ENCODE peak calls at places on chromosomes 7 and 10, in eight cellular contexts. One of them, this sample, is unnamed.

GRCh38 chr7:136104269-136104603 is 127.1 kb upstream of the MTPN start:
- DNase-seq in effector memory CD4-positive, alpha-beta T cell: no peak
- DNase-seq in lung: no peak
- DNase-seq in CD4-positive, alpha-beta memory T cell: no peak
- DNase-seq in sigmoid colon: no peak
- DNase-seq in adipocyte: no peak
- DNase-seq in prostate gland: no peak
- DNase-seq in pancreas: no peak
- DNase-seq in this sample: no peak

GRCh38 chr10:72297281-72297967 is 23.7 kb downstream of the DDIT4 start:
- DNase-seq in effector memory CD4-positive, alpha-beta T cell: peak; percentile 95
- DNase-seq in lung: peak; percentile 85
- DNase-seq in CD4-positive, alpha-beta memory T cell: peak; percentile 98
- DNase-seq in sigmoid colon: peak; percentile 93
- DNase-seq in adipocyte: peak; percentile 74
- DNase-seq in prostate gland: peak; percentile 48
- DNase-seq in pancreas: peak; percentile 67
- DNase-seq in this sample: peak; percentile 94

GRCh38 chr10:120456143-120456625 is 843 bp upstream of the PLPP4 start:
- DNase-seq in effector memory CD4-positive, alpha-beta T cell: no peak
- DNase-seq in lung: peak; percentile 17
- DNase-seq in CD4-positive, alpha-beta memory T cell: no peak
- DNase-seq in sigmoid colon: no peak
- DNase-seq in adipocyte: no peak
- DNase-seq in prostate gland: no peak
- DNase-seq in pancreas: peak; percentile 34
- DNase-seq in this sample: no peak

GRCh38 chr10:44689368-44689767 is 221.8 kb upstream of the TMEM72 start:
- DNase-seq in effector memory CD4-positive, alpha-beta T cell: no peak
- DNase-seq in lung: no peak
- DNase-seq in CD4-positive, alpha-beta memory T cell: no peak
- DNase-seq in sigmoid colon: no peak
- DNase-seq in adipocyte: peak; percentile 20
- DNase-seq in prostate gland: no peak
- DNase-seq in pancreas: no peak
- DNase-seq in this sample: no peak

GRCh38 chr7:50203521-50203920 is 101.0 kb upstream of the IKZF1 start:
- DNase-seq in effector memory CD4-positive, alpha-beta T cell: no peak
- DNase-seq in lung: no peak
- DNase-seq in CD4-positive, alpha-beta memory T cell: no peak
- DNase-seq in sigmoid colon: no peak
- DNase-seq in adipocyte: no peak
- DNase-seq in prostate gland: no peak
- DNase-seq in pancreas: no peak
- DNase-seq in this sample: no peak

GRCh38 chr7:117048854-117049321 is 95.6 kb downstream of the ST7 start:
- DNase-seq in effector memory CD4-positive, alpha-beta T cell: no peak
- DNase-seq in lung: no peak
- DNase-seq in CD4-positive, alpha-beta memory T cell: no peak
- DNase-seq in sigmoid colon: no peak
- DNase-seq in adipocyte: no peak
- DNase-seq in prostate gland: no peak
- DNase-seq in pancreas: no peak
- DNase-seq in this sample: no peak

GRCh38 chr7:35374858-35375257 is 121.0 kb upstream of the TBX20 start:
- DNase-seq in effector memory CD4-positive, alpha-beta T cell: no peak
- DNase-seq in lung: no peak
- DNase-seq in CD4-positive, alpha-beta memory T cell: no peak
- DNase-seq in sigmoid colon: no peak
- DNase-seq in adipocyte: no peak
- DNase-seq in prostate gland: no peak
- DNase-seq in pancreas: no peak
- DNase-seq in this sample: no peak

GRCh38 chr7:49848211-49848841 is 74.9 kb downstream of the VWC2 start:
- DNase-seq in effector memory CD4-positive, alpha-beta T cell: no peak
- DNase-seq in lung: no peak
- DNase-seq in CD4-positive, alpha-beta memory T cell: no peak
- DNase-seq in sigmoid colon: no peak
- DNase-seq in adipocyte: no peak
- DNase-seq in prostate gland: no peak
- DNase-seq in pancreas: no peak
- DNase-seq in this sample: no peak

GRCh38 chr7:18320971-18321567 is 174.5 kb upstream of the HDAC9 start:
- DNase-seq in effector memory CD4-positive, alpha-beta T cell: no peak
- DNase-seq in lung: no peak
- DNase-seq in CD4-positive, alpha-beta memory T cell: peak; percentile 5
- DNase-seq in sigmoid colon: no peak
- DNase-seq in adipocyte: peak; percentile 74
- DNase-seq in prostate gland: no peak
- DNase-seq in pancreas: no peak
- DNase-seq in this sample: peak; percentile 66

GRCh38 chr7:108079291-108080057 is 50.7 kb downstream of the LAMB4 start:
- DNase-seq in effector memory CD4-positive, alpha-beta T cell: no peak
- DNase-seq in lung: no peak
- DNase-seq in CD4-positive, alpha-beta memory T cell: no peak
- DNase-seq in sigmoid colon: peak; percentile 70
- DNase-seq in adipocyte: peak; percentile 80
- DNase-seq in prostate gland: no peak
- DNase-seq in pancreas: no peak
- DNase-seq in this sample: peak; percentile 87

GRCh38 chr7:93117327-93117726 is 452 bp downstream of the SAMD9 start:
- DNase-seq in effector memory CD4-positive, alpha-beta T cell: no peak
- DNase-seq in lung: no peak
- DNase-seq in CD4-positive, alpha-beta memory T cell: no peak
- DNase-seq in sigmoid colon: no peak
- DNase-seq in adipocyte: peak; percentile 21
- DNase-seq in prostate gland: no peak
- DNase-seq in pancreas: no peak
- DNase-seq in this sample: no peak

GRCh38 chr7:142188846-142189245 is 69.0 kb downstream of the PRSS58 start:
- DNase-seq in effector memory CD4-positive, alpha-beta T cell: no peak
- DNase-seq in lung: no peak
- DNase-seq in CD4-positive, alpha-beta memory T cell: no peak
- DNase-seq in sigmoid colon: no peak
- DNase-seq in adipocyte: peak; percentile 55
- DNase-seq in prostate gland: no peak
- DNase-seq in pancreas: no peak
- DNase-seq in this sample: peak; percentile 15

GRCh38 chr7:37982423-37982822 is 62.0 kb downstream of the EPDR1 start:
- DNase-seq in effector memory CD4-positive, alpha-beta T cell: no peak
- DNase-seq in lung: peak; percentile 43
- DNase-seq in CD4-positive, alpha-beta memory T cell: no peak
- DNase-seq in sigmoid colon: no peak
- DNase-seq in adipocyte: no peak
- DNase-seq in prostate gland: no peak
- DNase-seq in pancreas: no peak
- DNase-seq in this sample: no peak

GRCh38 chr7:43823941-43824340 is 45.4 kb downstream of the MRPS24 start:
- DNase-seq in effector memory CD4-positive, alpha-beta T cell: no peak
- DNase-seq in lung: no peak
- DNase-seq in CD4-positive, alpha-beta memory T cell: no peak
- DNase-seq in sigmoid colon: no peak
- DNase-seq in adipocyte: no peak
- DNase-seq in prostate gland: no peak
- DNase-seq in pancreas: no peak
- DNase-seq in this sample: no peak

GRCh38 chr7:45026984-45027773 is 27.2 kb downstream of the CCM2 start:
- DNase-seq in effector memory CD4-positive, alpha-beta T cell: peak; percentile 15
- DNase-seq in lung: no peak
- DNase-seq in CD4-positive, alpha-beta memory T cell: peak; percentile 66
- DNase-seq in sigmoid colon: no peak
- DNase-seq in adipocyte: no peak
- DNase-seq in prostate gland: no peak
- DNase-seq in pancreas: no peak
- DNase-seq in this sample: no peak

GRCh38 chr10:11988924-11989323 is 53.7 kb downstream of the UPF2 start:
- DNase-seq in effector memory CD4-positive, alpha-beta T cell: no peak
- DNase-seq in lung: no peak
- DNase-seq in CD4-positive, alpha-beta memory T cell: no peak
- DNase-seq in sigmoid colon: no peak
- DNase-seq in adipocyte: no peak
- DNase-seq in prostate gland: no peak
- DNase-seq in pancreas: no peak
- DNase-seq in this sample: no peak

GRCh38 chr10:69101451-69102095 is 13.7 kb downstream of the SRGN start:
- DNase-seq in effector memory CD4-positive, alpha-beta T cell: no peak
- DNase-seq in lung: no peak
- DNase-seq in CD4-positive, alpha-beta memory T cell: no peak
- DNase-seq in sigmoid colon: no peak
- DNase-seq in adipocyte: no peak
- DNase-seq in prostate gland: no peak
- DNase-seq in pancreas: no peak
- DNase-seq in this sample: no peak

GRCh38 chr10:31770307-31770902 is 158.2 kb downstream of the ARHGAP12 start:
- DNase-seq in effector memory CD4-positive, alpha-beta T cell: peak; percentile 33
- DNase-seq in lung: no peak
- DNase-seq in CD4-positive, alpha-beta memory T cell: peak; percentile 50
- DNase-seq in sigmoid colon: no peak
- DNase-seq in adipocyte: no peak
- DNase-seq in prostate gland: no peak
- DNase-seq in pancreas: peak; percentile 62
- DNase-seq in this sample: peak; percentile 46

GRCh38 chr7:79461660-79462059 is 8.2 kb upstream of the MAGI2 start:
- DNase-seq in effector memory CD4-positive, alpha-beta T cell: no peak
- DNase-seq in lung: no peak
- DNase-seq in CD4-positive, alpha-beta memory T cell: no peak
- DNase-seq in sigmoid colon: no peak
- DNase-seq in adipocyte: peak; percentile 79
- DNase-seq in prostate gland: no peak
- DNase-seq in pancreas: no peak
- DNase-seq in this sample: no peak

GRCh38 chr7:80879849-80880248 is 39.0 kb downstream of the SEMA3C start:
- DNase-seq in effector memory CD4-positive, alpha-beta T cell: no peak
- DNase-seq in lung: no peak
- DNase-seq in CD4-positive, alpha-beta memory T cell: no peak
- DNase-seq in sigmoid colon: no peak
- DNase-seq in adipocyte: no peak
- DNase-seq in prostate gland: no peak
- DNase-seq in pancreas: no peak
- DNase-seq in this sample: no peak

GRCh38 chr7:22625251-22625650 is 101.7 kb upstream of the IL6 start:
- DNase-seq in effector memory CD4-positive, alpha-beta T cell: no peak
- DNase-seq in lung: no peak
- DNase-seq in CD4-positive, alpha-beta memory T cell: no peak
- DNase-seq in sigmoid colon: no peak
- DNase-seq in adipocyte: no peak
- DNase-seq in prostate gland: no peak
- DNase-seq in pancreas: no peak
- DNase-seq in this sample: no peak

GRCh38 chr10:17905491-17905890 is 46.2 kb upstream of the SLC39A12 start:
- DNase-seq in effector memory CD4-positive, alpha-beta T cell: no peak
- DNase-seq in lung: no peak
- DNase-seq in CD4-positive, alpha-beta memory T cell: no peak
- DNase-seq in sigmoid colon: no peak
- DNase-seq in adipocyte: peak; percentile 38
- DNase-seq in prostate gland: no peak
- DNase-seq in pancreas: no peak
- DNase-seq in this sample: no peak

GRCh38 chr7:26167293-26167934 is 15.4 kb downstream of the NFE2L3 start:
- DNase-seq in effector memory CD4-positive, alpha-beta T cell: no peak
- DNase-seq in lung: no peak
- DNase-seq in CD4-positive, alpha-beta memory T cell: no peak
- DNase-seq in sigmoid colon: no peak
- DNase-seq in adipocyte: no peak
- DNase-seq in prostate gland: no peak
- DNase-seq in pancreas: no peak
- DNase-seq in this sample: no peak

DNA sequence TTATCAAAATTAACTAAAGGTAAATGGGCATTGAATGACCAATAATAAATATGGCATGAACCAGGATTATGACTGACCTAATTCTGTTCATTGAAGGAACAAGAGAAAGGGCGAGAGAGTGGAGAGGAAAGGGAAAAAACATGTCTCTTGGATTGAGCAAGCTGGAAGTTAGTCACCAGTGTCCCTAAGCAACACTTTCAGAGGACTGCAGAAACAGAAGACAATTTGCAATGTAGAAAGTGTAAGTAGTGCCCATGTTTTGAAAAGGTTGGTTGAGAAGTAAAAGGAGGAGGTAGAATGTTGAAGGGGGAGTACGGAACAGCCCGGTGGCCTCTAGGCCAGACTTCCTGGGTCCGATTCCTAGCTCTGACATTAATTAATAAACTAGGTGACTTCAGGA is 94.6 kb downstream of the FAS start:
- DNase-seq in effector memory CD4-positive, alpha-beta T cell: no peak
- DNase-seq in lung: no peak
- DNase-seq in CD4-positive, alpha-beta memory T cell: no peak
- DNase-seq in sigmoid colon: no peak
- DNase-seq in adipocyte: no peak
- DNase-seq in prostate gland: no peak
- DNase-seq in pancreas: no peak
- DNase-seq in this sample: no peak
- H3K9me3 ChIP-seq in effector memory CD4-positive, alpha-beta T cell: no peaks in the 10 kb centered on the region
- H3K9me3 ChIP-seq in lung: no peaks in the 10 kb centered on the region
- H3K9me3 ChIP-seq in CD4-positive, alpha-beta memory T cell: no peaks in the 10 kb centered on the region
- H3K9me3 ChIP-seq in sigmoid colon: no peaks in the 10 kb centered on the region
- H3K9me3 ChIP-seq in adipocyte: no peaks in the 10 kb centered on the region
- H3K9me3 ChIP-seq in prostate gland: no peaks in the 10 kb centered on the region
- H3K9me3 ChIP-seq in pancreas: no peaks in the 10 kb centered on the region
- H3K9me3 ChIP-seq in this sample: no peaks in the 10 kb centered on the region

GRCh38 chr7:128860158-128861073 is 2.2 kb upstream of the ATP6V1F start:
- DNase-seq in effector memory CD4-positive, alpha-beta T cell: no peak
- DNase-seq in lung: no peak
- DNase-seq in CD4-positive, alpha-beta memory T cell: no peak
- DNase-seq in sigmoid colon: no peak
- DNase-seq in adipocyte: peak; percentile 33
- DNase-seq in prostate gland: no peak
- DNase-seq in pancreas: no peak
- DNase-seq in this sample: no peak
- H3K36me3 ChIP-seq in effector memory CD4-positive, alpha-beta T cell: peaks cover 6% of the 10 kb centered on the region
- H3K36me3 ChIP-seq in lung: peaks cover 5% of the 10 kb centered on the region
- H3K36me3 ChIP-seq in CD4-positive, alpha-beta memory T cell: no peaks in the 10 kb centered on the region
- H3K36me3 ChIP-seq in sigmoid colon: peaks cover 25% of the 10 kb centered on the region
- H3K36me3 ChIP-seq in adipocyte: peaks cover 30% of the 10 kb centered on the region
- H3K36me3 ChIP-seq in prostate gland: no peaks in the 10 kb centered on the region
- H3K36me3 ChIP-seq in pancreas: no peaks in the 10 kb centered on the region
- H3K36me3 ChIP-seq in this sample: no peaks in the 10 kb centered on the region

GRCh38 chr7:36594445-36594844 is 129.8 kb downstream of the AOAH start:
- DNase-seq in effector memory CD4-positive, alpha-beta T cell: no peak
- DNase-seq in lung: no peak
- DNase-seq in CD4-positive, alpha-beta memory T cell: no peak
- DNase-seq in sigmoid colon: no peak
- DNase-seq in adipocyte: no peak
- DNase-seq in prostate gland: no peak
- DNase-seq in pancreas: no peak
- DNase-seq in this sample: no peak
- H3K9me3 ChIP-seq in effector memory CD4-positive, alpha-beta T cell: no peaks in the 10 kb centered on the region
- H3K9me3 ChIP-seq in lung: no peaks in the 10 kb centered on the region
- H3K9me3 ChIP-seq in CD4-positive, alpha-beta memory T cell: no peaks in the 10 kb centered on the region
- H3K9me3 ChIP-seq in sigmoid colon: no peaks in the 10 kb centered on the region
- H3K9me3 ChIP-seq in adipocyte: no peaks in the 10 kb centered on the region
- H3K9me3 ChIP-seq in prostate gland: no peaks in the 10 kb centered on the region
- H3K9me3 ChIP-seq in pancreas: no peaks in the 10 kb centered on the region
- H3K9me3 ChIP-seq in this sample: no peaks in the 10 kb centered on the region

DNA sequence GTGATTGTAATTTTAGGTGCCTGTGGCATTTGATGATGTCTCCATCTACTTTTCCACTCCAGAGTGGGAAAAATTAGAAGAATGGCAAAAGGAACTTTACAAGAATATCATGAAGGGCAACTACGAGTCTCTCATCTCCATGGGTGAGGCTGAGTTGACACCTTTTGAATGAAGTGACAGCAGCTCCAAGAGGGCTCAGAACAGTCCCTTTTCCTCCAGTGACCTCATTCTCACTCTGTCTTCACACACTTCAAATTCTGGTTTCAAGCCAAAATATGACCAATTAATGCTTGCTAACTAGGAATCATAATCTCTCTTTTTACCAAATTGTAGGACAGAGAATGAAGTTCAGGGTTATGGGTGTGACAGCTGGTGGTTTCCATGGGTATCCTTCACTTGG is 18.9 kb downstream of the ZNF398 start:
- DNase-seq in effector memory CD4-positive, alpha-beta T cell: no peak
- DNase-seq in lung: no peak
- DNase-seq in CD4-positive, alpha-beta memory T cell: no peak
- DNase-seq in sigmoid colon: no peak
- DNase-seq in adipocyte: no peak
- DNase-seq in prostate gland: no peak
- DNase-seq in pancreas: no peak
- DNase-seq in this sample: no peak
- H3K36me3 ChIP-seq in effector memory CD4-positive, alpha-beta T cell: peaks cover 32% of the 10 kb centered on the region
- H3K36me3 ChIP-seq in lung: peaks cover 21% of the 10 kb centered on the region
- H3K36me3 ChIP-seq in CD4-positive, alpha-beta memory T cell: peaks cover 20% of the 10 kb centered on the region
- H3K36me3 ChIP-seq in sigmoid colon: peaks cover 39% of the 10 kb centered on the region
- H3K36me3 ChIP-seq in adipocyte: peaks cover 68% of the 10 kb centered on the region
- H3K36me3 ChIP-seq in prostate gland: no peaks in the 10 kb centered on the region
- H3K36me3 ChIP-seq in pancreas: peaks cover 45% of the 10 kb centered on the region
- H3K36me3 ChIP-seq in this sample: peaks cover 56% of the 10 kb centered on the region

This sample was measured in A673.